ENCODE peak calls at places on chromosome 10, in ten cellular contexts. Y is Calu3; F is SJSA1; K is non-pigmented ciliary epithelial cell; C is GM12892; X is chondrocyte; R is stimulated activated naive B cell treated with anti-CD40 and anti-IgM and Interleukin-4, amounts not matched to agents 10 μg/mL and 1 μg/mL and 100 μg/mL, for 72 hours; Z is C1 segment of cervical spinal cord; E is activated naive CD4-positive, alpha-beta T cell treated with anti-CD3 and anti-CD28 coated beads, Interleukin-2, amount 10 ng/mL, durations not matched to agents 7 days and 5 days; O is stimulated activated CD4-positive, alpha-beta T cell treated with anti-CD3 and anti-CD28 coated beads, TNF-alpha, amount 100 ng/mL, for 4 hours. D is an unnamed sample.

GRCh38 chr10:10881132-10881813 is 136.4 kb upstream of the CELF2 start:
- DNase-seq in O (no peak), X (no peak), R (no peak), E (no peak), Z (no peak), C (no peak), Y (no peak), K (no peak), F (no peak), D (no peak)

GRCh38 chr10:100470367-100470766 is 7.6 kb downstream of the WNT8B start:
- DNase-seq in X (no peak), Y (no peak), K (no peak), O (no peak), C (no peak), R (no peak), Z (no peak), F (no peak), E (no peak), D (no peak)

GRCh38 chr10:52488606-52489485 is 174.8 kb downstream of the DKK1 start:
- DNase-seq in O (no peak), Y (peak), K (peak), C (no peak), Z (no peak), F (peak), E (no peak), R (no peak), X (no peak), D (no peak)

GRCh38 chr10:114479307-114479706 is 75.0 kb upstream of the AFAP1L2 start:
- DNase-seq in Y (no peak), C (no peak), Z (no peak), E (no peak), K (no peak), F (no peak), R (no peak), X (no peak), O (no peak), D (no peak)

GRCh38 chr10:17113346-17113745 is 16.3 kb downstream of the CUBN start:
- DNase-seq in C (no peak), Y (no peak), E (no peak), O (no peak), R (no peak), Z (no peak), K (no peak), F (no peak), X (no peak), D (no peak)

GRCh38 chr10:13823046-13823711 is 236.4 kb downstream of the PRPF18 start:
- DNase-seq in F (no peak), Z (no peak), E (no peak), Y (no peak), O (no peak), R (no peak), C (no peak), K (no peak), X (no peak), D (no peak)

GRCh38 chr10:109427421-109427820 is 495.9 kb downstream of the XPNPEP1 start:
- DNase-seq in R (no peak), X (no peak), F (peak), Y (no peak), O (no peak), E (no peak), C (no peak), K (no peak), Z (no peak), D (no peak)

GRCh38 chr10:4057725-4058513 is 272.9 kb upstream of the KLF6 start:
- DNase-seq in K (no peak), R (no peak), C (no peak), O (no peak), F (no peak), X (no peak), Y (no peak), Z (no peak), E (no peak), D (no peak)

GRCh38 chr10:87961314-87961713 is 97.9 kb downstream of the PTEN start:
- DNase-seq in F (peak), K (peak), O (no peak), Y (no peak), E (no peak), C (no peak), R (no peak), X (no peak), Z (no peak), D (peak)

GRCh38 chr10:32379314-32379949 is 32.5 kb upstream of the EPC1 start:
- DNase-seq in O (no peak), X (no peak), K (peak), Y (peak), Z (no peak), E (peak), C (no peak), F (peak), R (no peak), D (no peak)

GRCh38 chr10:31888442-31888841 is 40.2 kb downstream of the ARHGAP12 start:
- DNase-seq in R (no peak), Z (no peak), E (no peak), F (no peak), K (no peak), C (no peak), X (no peak), Y (no peak), O (no peak), D (no peak)

GRCh38 chr10:3548702-3549101 is 236.3 kb downstream of the KLF6 start:
- DNase-seq in O (no peak), C (no peak), Z (no peak), X (no peak), K (no peak), E (no peak), R (no peak), Y (no peak), F (no peak), D (no peak)

GRCh38 chr10:115827180-115827579 is 445.8 kb downstream of the GFRA1 start:
- DNase-seq in R (no peak), F (no peak), O (no peak), C (no peak), K (no peak), E (no peak), X (no peak), Y (no peak), Z (no peak), D (no peak)

GRCh38 chr10:96842896-96843723 is 11.0 kb downstream of the LCOR start:
- DNase-seq in Z (no peak), O (no peak), R (no peak), C (no peak), F (no peak), E (no peak), Y (no peak), K (no peak), X (no peak), D (no peak)

GRCh38 chr10:33800986-33801385 is 466.5 kb upstream of the NRP1 start:
- DNase-seq in C (no peak), Z (no peak), F (no peak), Y (no peak), R (no peak), E (no peak), K (no peak), O (no peak), X (no peak), D (no peak)

GRCh38 chr10:119608316-119609155 is 11.8 kb upstream of the TIAL1 start:
- DNase-seq in Y (peak), O (no peak), E (peak), C (no peak), K (no peak), F (peak), Z (no peak), R (no peak), X (no peak), D (no peak)

GRCh38 chr10:62374862-62375710 is 917 bp downstream of the ZNF365 start:
- DNase-seq in E (no peak), K (no peak), R (no peak), Z (peak), Y (peak), O (no peak), F (no peak), X (no peak), C (no peak), D (no peak)

GRCh38 chr10:58701398-58702135 is 188.9 kb downstream of the BICC1 start:
- DNase-seq in O (no peak), X (no peak), K (peak), R (no peak), E (no peak), Y (no peak), F (peak), Z (no peak), C (no peak), D (no peak)

GRCh38 chr10:96287392-96288105 is 16.2 kb upstream of the BLNK start:
- DNase-seq in Y (no peak), E (no peak), O (no peak), K (no peak), X (no peak), R (peak), C (no peak), F (no peak), Z (no peak), D (peak)

GRCh38 chr10:34959321-34959720 is 130.8 kb downstream of the CUL2 start:
- DNase-seq in Y (no peak), E (no peak), F (no peak), C (no peak), Z (no peak), R (no peak), O (no peak), X (no peak), K (no peak), D (no peak)

GRCh38 chr10:94627511-94627910 is 56.0 kb upstream of the CYP2C18 start:
- DNase-seq in O (no peak), F (no peak), R (no peak), Z (no peak), C (no peak), E (no peak), Y (no peak), X (no peak), K (no peak), D (no peak)

GRCh38 chr10:88759366-88760101 is at the start of gene LIPN:
- DNase-seq in E (no peak), K (no peak), Z (no peak), O (no peak), X (no peak), R (no peak), F (no peak), Y (no peak), C (no peak), D (no peak)

GRCh38 chr10:72322280-72323058 is 32.2 kb downstream of the DNAJB12 start:
- DNase-seq in Z (no peak), X (no peak), O (peak), C (peak), E (peak), R (no peak), Y (peak), K (no peak), F (no peak), D (no peak)

GRCh38 chr10:21929070-21929469 is 74.5 kb downstream of the DNAJC1 start:
- DNase-seq in O (no peak), R (no peak), E (no peak), Z (no peak), K (no peak), F (no peak), X (no peak), C (no peak), Y (no peak), D (no peak)

GRCh38 chr10:26448706-26449435 is 10.7 kb downstream of the APBB1IP start:
- DNase-seq in Y (no peak), E (peak), X (no peak), R (peak), F (no peak), Z (no peak), C (no peak), K (no peak), O (no peak), D (no peak)

GRCh38 chr10:21749788-21750187 is 215.8 kb downstream of the MLLT10 start:
- DNase-seq in Z (no peak), R (no peak), Y (no peak), E (no peak), F (no peak), K (no peak), O (no peak), X (no peak), C (no peak), D (no peak)

GRCh38 chr10:17616403-17617030 is 657 bp downstream of the HACD1 start:
- DNase-seq in C (peak), K (no peak), X (no peak), F (peak), O (peak), E (peak), Y (peak), R (peak), Z (peak), D (peak)

GRCh38 chr10:112716924-112717348 is 233.1 kb upstream of the TCF7L2 start:
- DNase-seq in C (no peak), F (peak), R (no peak), Y (no peak), X (no peak), O (no peak), Z (no peak), E (no peak), K (no peak), D (no peak)

GRCh38 chr10:59173414-59173813 is 3.0 kb upstream of the PHYHIPL start:
- DNase-seq in F (no peak), R (no peak), X (no peak), E (no peak), C (no peak), Z (no peak), K (no peak), Y (no peak), O (no peak), D (no peak)

GRCh38 chr10:131725736-131726459 is 174.9 kb upstream of the PPP2R2D start:
- DNase-seq in O (no peak), X (no peak), C (no peak), R (no peak), K (no peak), Z (no peak), Y (no peak), E (no peak), F (no peak), D (no peak)

GRCh38 chr10:90856261-90856660 is 1.6 kb downstream of the HTR7 start:
- DNase-seq in C (no peak), O (no peak), R (no peak), Z (no peak), F (no peak), K (no peak), Y (no peak), X (no peak), E (no peak), D (no peak)

GRCh38 chr10:104281694-104282093 is 12.7 kb downstream of the GSTO2 start:
- DNase-seq in C (no peak), F (no peak), Y (no peak), X (no peak), O (no peak), R (no peak), K (no peak), Z (no peak), E (no peak), D (no peak)

GRCh38 chr10:71380841-71381240 is 15.9 kb upstream of the CDH23 start:
- DNase-seq in K (no peak), Y (no peak), E (no peak), F (no peak), X (no peak), C (no peak), O (no peak), R (no peak), Z (no peak), D (no peak)

GRCh38 chr10:103564799-103565365 is 71.4 kb downstream of the NEURL1 start:
- DNase-seq in O (no peak), R (no peak), C (no peak), X (no peak), Y (no peak), F (no peak), E (peak), Z (no peak), K (no peak), D (no peak)

GRCh38 chr10:44969854-44970253 is 8.8 kb downstream of the DEPP1 start:
- DNase-seq in Z (peak), F (no peak), O (no peak), R (no peak), E (no peak), X (no peak), Y (no peak), C (no peak), K (no peak), D (no peak)

GRCh38 chr10:110860576-110861241 is 11.0 kb upstream of the PDCD4 start:
- DNase-seq in Y (no peak), F (no peak), K (no peak), X (no peak), O (no peak), Z (no peak), E (peak), R (no peak), C (no peak), D (no peak)